ENCODE peak calls at places on chromosomes 5 and 9, in four cellular contexts. One of them, this sample, is unnamed.

GRCh38 chr9:88732128-88732527 is 197.2 kb downstream of the NXNL2 start:
- DNase-seq in activated T-cell treated with anti-CD3 and anti-CD28 coated beads for 1 hour: no peak
- DNase-seq in body of pancreas: no peak
- DNase-seq in IMR-90: peak; percentile 70
- DNase-seq in this sample: peak; percentile 35

GRCh38 chr9:97889941-97890557 is 32.3 kb downstream of the TRMO start:
- DNase-seq in activated T-cell treated with anti-CD3 and anti-CD28 coated beads for 1 hour: peak; percentile 64
- DNase-seq in body of pancreas: no peak
- DNase-seq in IMR-90: no peak
- DNase-seq in this sample: peak; percentile 19

GRCh38 chr9:109171926-109172325 is 4.9 kb upstream of the FRRS1L start:
- DNase-seq in activated T-cell treated with anti-CD3 and anti-CD28 coated beads for 1 hour: no peak
- DNase-seq in body of pancreas: no peak
- DNase-seq in IMR-90: peak; percentile 59
- DNase-seq in this sample: no peak

GRCh38 chr5:150469718-150470470 is 20.4 kb upstream of the RPS14 start:
- DNase-seq in activated T-cell treated with anti-CD3 and anti-CD28 coated beads for 1 hour: no peak
- DNase-seq in body of pancreas: no peak
- DNase-seq in IMR-90: peak; percentile 98
- DNase-seq in this sample: peak; percentile 93

GRCh38 chr9:14445946-14446345 is 132.0 kb upstream of the NFIB start:
- DNase-seq in activated T-cell treated with anti-CD3 and anti-CD28 coated beads for 1 hour: no peak
- DNase-seq in body of pancreas: no peak
- DNase-seq in IMR-90: no peak
- DNase-seq in this sample: no peak

GRCh38 chr9:16134351-16134750 is 581.5 kb downstream of the CCDC171 start:
- DNase-seq in activated T-cell treated with anti-CD3 and anti-CD28 coated beads for 1 hour: no peak
- DNase-seq in body of pancreas: no peak
- DNase-seq in IMR-90: no peak
- DNase-seq in this sample: no peak

GRCh38 chr5:74837115-74837514 is 29.1 kb downstream of the FAM169A start:
- DNase-seq in activated T-cell treated with anti-CD3 and anti-CD28 coated beads for 1 hour: no peak
- DNase-seq in body of pancreas: no peak
- DNase-seq in IMR-90: no peak
- DNase-seq in this sample: no peak

GRCh38 chr5:169085656-169086055 is 215.3 kb downstream of the SLIT3 start:
- DNase-seq in activated T-cell treated with anti-CD3 and anti-CD28 coated beads for 1 hour: no peak
- DNase-seq in body of pancreas: no peak
- DNase-seq in IMR-90: no peak
- DNase-seq in this sample: no peak

GRCh38 chr9:15268317-15268716 is 38.7 kb downstream of the TTC39B start:
- DNase-seq in activated T-cell treated with anti-CD3 and anti-CD28 coated beads for 1 hour: no peak
- DNase-seq in body of pancreas: no peak
- DNase-seq in IMR-90: peak; percentile 35
- DNase-seq in this sample: no peak

GRCh38 chr9:68610016-68610415 is 69.3 kb upstream of the TMEM252 start:
- DNase-seq in activated T-cell treated with anti-CD3 and anti-CD28 coated beads for 1 hour: no peak
- DNase-seq in body of pancreas: no peak
- DNase-seq in IMR-90: no peak
- DNase-seq in this sample: no peak

GRCh38 chr5:179324760-179325295 is 20.4 kb downstream of the ADAMTS2 start:
- DNase-seq in activated T-cell treated with anti-CD3 and anti-CD28 coated beads for 1 hour: no peak
- DNase-seq in body of pancreas: no peak
- DNase-seq in IMR-90: no peak
- DNase-seq in this sample: no peak

GRCh38 chr5:56037531-56038010 is 42.8 kb upstream of the IL6ST start:
- DNase-seq in activated T-cell treated with anti-CD3 and anti-CD28 coated beads for 1 hour: no peak
- DNase-seq in body of pancreas: peak; percentile 18
- DNase-seq in IMR-90: no peak
- DNase-seq in this sample: no peak

GRCh38 chr9:135002336-135002735 is 84.6 kb upstream of the FCN1 start:
- DNase-seq in activated T-cell treated with anti-CD3 and anti-CD28 coated beads for 1 hour: no peak
- DNase-seq in body of pancreas: no peak
- DNase-seq in IMR-90: no peak
- DNase-seq in this sample: no peak

GRCh38 chr5:65970481-65971367 is 44.3 kb downstream of the ERBIN start:
- DNase-seq in activated T-cell treated with anti-CD3 and anti-CD28 coated beads for 1 hour: no peak
- DNase-seq in body of pancreas: no peak
- DNase-seq in IMR-90: no peak
- DNase-seq in this sample: no peak

GRCh38 chr5:180161420-180162303 is 47.3 kb downstream of the RASGEF1C start:
- DNase-seq in activated T-cell treated with anti-CD3 and anti-CD28 coated beads for 1 hour: no peak
- DNase-seq in body of pancreas: no peak
- DNase-seq in IMR-90: no peak
- DNase-seq in this sample: peak; percentile 55

GRCh38 chr9:91515074-91515687 is 91.5 kb upstream of the NFIL3 start:
- DNase-seq in activated T-cell treated with anti-CD3 and anti-CD28 coated beads for 1 hour: no peak
- DNase-seq in body of pancreas: peak; percentile 43
- DNase-seq in IMR-90: peak; percentile 96
- DNase-seq in this sample: peak; percentile 51

GRCh38 chr9:22208846-22209585 is 199.9 kb upstream of the CDKN2B start:
- DNase-seq in activated T-cell treated with anti-CD3 and anti-CD28 coated beads for 1 hour: no peak
- DNase-seq in body of pancreas: no peak
- DNase-seq in IMR-90: no peak
- DNase-seq in this sample: peak; percentile 67

GRCh38 chr5:68766952-68767464 is 326.8 kb upstream of the SLC30A5 start:
- DNase-seq in activated T-cell treated with anti-CD3 and anti-CD28 coated beads for 1 hour: no peak
- DNase-seq in body of pancreas: no peak
- DNase-seq in IMR-90: no peak
- DNase-seq in this sample: no peak

GRCh38 chr9:94867281-94867841 is 140.9 kb downstream of the AOPEP start:
- DNase-seq in activated T-cell treated with anti-CD3 and anti-CD28 coated beads for 1 hour: no peak
- DNase-seq in body of pancreas: peak; percentile 88
- DNase-seq in IMR-90: peak; percentile 91
- DNase-seq in this sample: peak; percentile 74

GRCh38 chr9:128150594-128151342 is 1.5 kb downstream of the LCN2 start:
- DNase-seq in activated T-cell treated with anti-CD3 and anti-CD28 coated beads for 1 hour: no peak
- DNase-seq in body of pancreas: no peak
- DNase-seq in IMR-90: no peak
- DNase-seq in this sample: no peak

GRCh38 chr9:35790385-35791291 is 753 bp upstream of the NPR2 start:
- DNase-seq in activated T-cell treated with anti-CD3 and anti-CD28 coated beads for 1 hour: peak; percentile 52
- DNase-seq in body of pancreas: peak; percentile 78
- DNase-seq in IMR-90: peak; percentile 83
- DNase-seq in this sample: peak; percentile 85

GRCh38 chr5:103114440-103114839 is 5.5 kb downstream of the GIN1 start:
- DNase-seq in activated T-cell treated with anti-CD3 and anti-CD28 coated beads for 1 hour: no peak
- DNase-seq in body of pancreas: no peak
- DNase-seq in IMR-90: no peak
- DNase-seq in this sample: no peak

GRCh38 chr9:73761905-73762304 is 610.2 kb downstream of the ANXA1 start:
- DNase-seq in activated T-cell treated with anti-CD3 and anti-CD28 coated beads for 1 hour: no peak
- DNase-seq in body of pancreas: no peak
- DNase-seq in IMR-90: no peak
- DNase-seq in this sample: no peak

GRCh38 chr5:1665803-1666202 is 133.8 kb downstream of the MRPL36 start:
- DNase-seq in activated T-cell treated with anti-CD3 and anti-CD28 coated beads for 1 hour: no peak
- DNase-seq in body of pancreas: no peak
- DNase-seq in IMR-90: no peak
- DNase-seq in this sample: no peak